ENCODE peak calls at places on chromosomes 12 and 14, in five cellular contexts. K, I, T, C and R are unnamed samples.

GRCh38 chr14:79420725-79421124 is 790.6 kb downstream of the DIO2 start:
- DNase-seq in C (no peak), K (no peak), I (no peak), T (no peak), R (no peak)

GRCh38 chr12:18799561-18799960 is 61.6 kb downstream of the CAPZA3 start:
- DNase-seq in K (no peak), T (no peak), C (no peak), I (peak; percentile 14), R (no peak)

GRCh38 chr12:118439068-118439467 is 62.7 kb downstream of the SUDS3 start:
- DNase-seq in C (no peak), K (no peak), I (no peak), T (no peak), R (no peak)

GRCh38 chr12:83700858-83701257 is 1014.2 kb downstream of the TMTC2 start:
- DNase-seq in C (no peak), I (peak; percentile 50), T (no peak), K (no peak), R (no peak)

GRCh38 chr14:64208261-64208660 is 85.9 kb downstream of the ESR2 start:
- DNase-seq in T (no peak), C (no peak), K (no peak), I (no peak), R (no peak)

GRCh38 chr12:86241600-86241999 is 14.6 kb downstream of the MGAT4C start:
- DNase-seq in C (no peak), K (no peak), T (no peak), I (no peak), R (no peak)

GRCh38 chr12:30970559-30971202 is 44.1 kb downstream of the TSPAN11 start:
- DNase-seq in T (no peak), K (no peak), C (no peak), I (no peak), R (no peak)

GRCh38 chr14:52690983-52691760 is 4.2 kb downstream of the ERO1A start:
- DNase-seq in T (no peak), C (no peak), K (no peak), I (no peak), R (no peak)

GRCh38 chr14:105844047-105844630 is 317.8 kb downstream of the TMEM121 start:
- DNase-seq in C (no peak), K (no peak), T (no peak), I (no peak), R (no peak)

GRCh38 chr14:55384536-55384935 is 27.1 kb downstream of the ATG14 start:
- DNase-seq in T (no peak), I (no peak), K (no peak), C (no peak), R (no peak)

GRCh38 chr12:50934371-50934851 is 17.9 kb upstream of the HIGD1C start:
- DNase-seq in C (no peak), K (no peak), T (no peak), I (peak; percentile 32), R (no peak)

GRCh38 chr12:105676694-105677093 is 346.2 kb downstream of the C12orf75 start:
- DNase-seq in T (no peak), I (no peak), C (no peak), K (no peak), R (no peak)

GRCh38 chr12:108403952-108404351 is 64.8 kb upstream of the CMKLR1 start:
- DNase-seq in K (no peak), I (no peak), T (no peak), C (no peak), R (no peak)

GRCh38 chr14:37587881-37588666 is 7.0 kb downstream of the FOXA1 start:
- DNase-seq in I (no peak), T (no peak), K (no peak), C (no peak), R (no peak)

GRCh38 chr12:101942206-101942605 is 64.8 kb downstream of the DRAM1 start:
- DNase-seq in C (no peak), K (no peak), T (no peak), I (no peak), R (no peak)

GRCh38 chr12:24822121-24822899 is 126.6 kb downstream of the BCAT1 start:
- DNase-seq in K (no peak), I (peak; percentile 53), T (no peak), C (no peak), R (no peak)

GRCh38 chr12:120844768-120845449 is 59.2 kb downstream of the SPPL3 start:
- DNase-seq in I (peak; percentile 23), T (no peak), K (no peak), C (no peak), R (no peak)

GRCh38 chr12:102740157-102741032 is 176.6 kb downstream of the PAH start:
- DNase-seq in K (no peak), C (no peak), I (peak; percentile 54), T (no peak), R (no peak)

GRCh38 chr12:56636118-56636674 is 6.1 kb upstream of the BAZ2A start:
- DNase-seq in T (peak; percentile 77), I (peak; percentile 93), K (peak; percentile 53), C (peak; percentile 44), R (peak; percentile 92)

GRCh38 chr12:105775351-105775750 is 363.4 kb downstream of the NUAK1 start:
- DNase-seq in C (no peak), I (no peak), T (no peak), K (no peak), R (no peak)

GRCh38 chr12:39902823-39903222 is 203.1 kb downstream of the SLC2A13 start:
- DNase-seq in C (no peak), I (no peak), K (no peak), T (no peak), R (no peak)

GRCh38 chr12:98635657-98636323 is 8.8 kb downstream of the IKBIP start:
- DNase-seq in T (no peak), K (no peak), I (peak; percentile 57), C (no peak), R (peak; percentile 27)

GRCh38 chr14:84622357-84622756 is 907.6 kb upstream of the FLRT2 start:
- DNase-seq in C (no peak), I (no peak), K (no peak), T (no peak), R (no peak)

GRCh38 chr14:68654471-68654941 is 138.4 kb downstream of the ZFP36L1 start:
- DNase-seq in K (no peak), C (no peak), T (no peak), I (no peak), R (no peak)

GRCh38 chr14:49946320-49947141 is 53.6 kb downstream of the ARF6 start:
- DNase-seq in I (peak; percentile 85), C (no peak), K (no peak), T (no peak), R (no peak)

GRCh38 chr12:96094201-96094600 is 58.8 kb upstream of the LTA4H start:
- DNase-seq in T (no peak), I (peak; percentile 52), K (no peak), C (no peak), R (no peak)

GRCh38 chr12:98593351-98594049 is at the start of gene SLC25A3:
- DNase-seq in K (peak; percentile 90), C (peak; percentile 90), T (peak; percentile 88), I (peak; percentile 99), R (peak; percentile 98)

GRCh38 chr12:95820096-95820703 is 29.6 kb upstream of the NTN4 start:
- DNase-seq in T (no peak), K (no peak), C (no peak), I (peak; percentile 84), R (peak; percentile 23)

GRCh38 chr14:95463173-95463901 is 53.1 kb downstream of the SYNE3 start:
- DNase-seq in C (peak; percentile 22), T (no peak), K (no peak), I (no peak), R (peak; percentile 82)

GRCh38 chr14:21107360-21107781 is 6.5 kb downstream of the TMEM253 start:
- DNase-seq in K (no peak), C (no peak), I (peak; percentile 53), T (no peak), R (no peak)

GRCh38 chr12:54175130-54175963 is 13.4 kb downstream of the SMUG1 start:
- DNase-seq in I (no peak), T (no peak), C (no peak), K (no peak), R (no peak)

GRCh38 chr14:104085889-104086201 is 345 bp downstream of the ASPG start:
- DNase-seq in T (no peak), K (no peak), C (no peak), I (no peak), R (no peak)

GRCh38 chr14:101734241-101734847 is 27.2 kb upstream of the PPP2R5C start:
- DNase-seq in C (no peak), K (no peak), I (no peak), T (peak; percentile 17), R (no peak)

GRCh38 chr14:77186911-77187648 is 5.5 kb downstream of the TMEM63C start:
- DNase-seq in T (no peak), I (no peak), C (no peak), K (no peak), R (no peak)